ENCODE peak calls at places on chromosomes 13 and 19, in eight cellular contexts. W is astrocyte; Z is fibroblast of lung; I is GM23248; K is IMR-90; N is CD4-positive, alpha-beta T cell; J is hepatocyte; O is mesendoderm. B is an unnamed sample.
A peak's percentile ranks its signal among the peaks of the same experiment; 100 is the strongest.

GRCh38 chr13:80276371-80277289 is 64.3 kb downstream of the SPRY2 start:
- DNase-seq in W (peak; percentile 71), Z (no peak), I (peak; percentile 27), K (peak; percentile 23), N (no peak), J (no peak), O (peak; percentile 45), B (peak; percentile 15)

GRCh38 chr13:61600360-61601033 is 184.8 kb upstream of the PCDH20 start:
- DNase-seq in W (no peak), Z (no peak), I (no peak), K (no peak), N (no peak), J (no peak), O (no peak), B (no peak)

GRCh38 chr13:104823709-104824108 is 1711.8 kb downstream of the EFNB2 start:
- DNase-seq in W (no peak), Z (no peak), I (no peak), K (no peak), N (no peak), J (no peak), O (no peak), B (no peak)

GRCh38 chr13:23715762-23716235 is 145.6 kb downstream of the TNFRSF19 start:
- DNase-seq in W (no peak), Z (no peak), I (peak; percentile 13), K (no peak), N (no peak), J (peak; percentile 31), O (peak; percentile 72), B (no peak)

GRCh38 chr13:53010374-53011105 is 18.1 kb upstream of the OLFM4 start:
- DNase-seq in W (no peak), Z (no peak), I (no peak), K (no peak), N (no peak), J (peak; percentile 46), O (no peak), B (peak; percentile 30)

GRCh38 chr13:33797622-33798021 is 20.3 kb upstream of the RFC3 start:
- DNase-seq in W (peak; percentile 36), Z (peak; percentile 36), I (peak; percentile 45), K (no peak), N (no peak), J (no peak), O (no peak), B (no peak)

GRCh38 chr19:33394006-33394722 is 20.7 kb downstream of the CEBPG start:
- DNase-seq in W (peak; percentile 68), Z (peak; percentile 82), I (peak; percentile 95), K (peak; percentile 69), N (no peak), J (no peak), O (no peak), B (peak; percentile 92)

GRCh38 chr13:93361703-93362102 is 135.1 kb downstream of the GPC6 start:
- DNase-seq in W (no peak), Z (peak; percentile 13), I (no peak), K (peak; percentile 21), N (no peak), J (peak; percentile 16), O (no peak), B (no peak)

GRCh38 chr13:77732287-77732686 is 34.8 kb downstream of the SLAIN1 start:
- DNase-seq in W (no peak), Z (no peak), I (no peak), K (no peak), N (no peak), J (no peak), O (no peak), B (no peak)

GRCh38 chr13:57311009-57311586 is 144.1 kb downstream of the PRR20E start:
- DNase-seq in W (no peak), Z (no peak), I (no peak), K (no peak), N (no peak), J (no peak), O (peak; percentile 47), B (no peak)

GRCh38 chr13:110442946-110443632 is 118.4 kb downstream of the RAB20 start:
- DNase-seq in W (peak; percentile 41), Z (peak; percentile 68), I (peak; percentile 70), K (peak; percentile 75), N (no peak), J (no peak), O (no peak), B (no peak)

GRCh38 chr19:1079566-1080111 is 12.7 kb downstream of the ARHGAP45 start:
- DNase-seq in W (no peak), Z (no peak), I (no peak), K (no peak), N (peak; percentile 72), J (no peak), O (no peak), B (no peak)

GRCh38 chr19:32550666-32551065 is 30.3 kb upstream of the PDCD5 start:
- DNase-seq in W (no peak), Z (no peak), I (no peak), K (no peak), N (no peak), J (no peak), O (no peak), B (no peak)

GRCh38 chr19:55249841-55250240 is 9.0 kb downstream of the PPP6R1 start:
- DNase-seq in W (no peak), Z (no peak), I (no peak), K (no peak), N (no peak), J (no peak), O (no peak), B (no peak)

DNA sequence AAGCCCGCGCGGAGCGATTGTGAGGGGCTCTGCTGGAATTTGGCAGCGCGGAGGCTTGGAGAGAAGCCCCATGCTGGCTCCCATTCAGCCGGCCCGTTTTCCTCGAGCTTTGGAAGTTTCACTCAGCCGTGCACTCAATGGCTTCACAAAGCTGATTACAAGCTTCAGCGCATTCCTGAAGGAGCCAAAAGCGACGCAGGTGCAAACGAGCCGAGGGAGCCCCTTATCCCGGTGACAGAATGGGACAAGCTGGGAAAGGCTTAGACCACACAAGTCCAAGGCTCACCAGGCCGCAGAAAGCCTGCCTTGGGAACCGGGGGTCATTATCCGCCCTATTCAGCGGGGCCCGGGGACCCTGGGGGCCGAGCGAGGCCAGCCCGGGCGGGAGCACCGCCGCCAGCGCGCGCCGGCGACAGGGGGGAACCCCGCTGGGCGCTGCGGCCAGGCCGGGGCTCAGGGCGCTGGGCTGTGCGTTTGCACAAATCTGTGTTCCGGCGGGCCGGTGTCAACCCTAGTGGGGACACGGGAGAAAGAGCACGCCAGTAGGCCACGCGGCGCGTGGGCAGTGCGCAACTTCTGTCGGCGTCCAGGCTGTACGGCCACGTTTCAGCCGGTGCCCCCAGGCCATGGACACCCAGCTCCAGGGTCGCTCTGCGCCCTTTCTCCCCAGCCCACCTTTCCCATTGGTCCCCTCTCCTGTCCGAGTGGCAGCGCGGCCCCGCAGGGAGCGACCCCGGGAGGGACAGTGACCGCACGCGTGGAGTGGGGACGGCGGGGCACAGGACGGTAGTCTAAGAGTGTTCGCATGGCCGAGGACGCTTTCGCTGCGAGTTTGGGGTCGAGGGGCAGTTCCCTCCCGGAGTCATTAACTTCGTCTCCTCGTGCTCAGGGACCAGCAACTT is 37.3 kb downstream of the SOX1 start:
- DNase-seq in W (no peak), Z (no peak), I (no peak), K (no peak), N (no peak), J (no peak), O (peak; percentile 72), B (no peak)
- H3K27me3 ChIP-seq in W (peaks cover 26% of the 10 kb centered on the region), Z (no peaks in the 10 kb centered on the region), I (peaks cover 11% of the 10 kb centered on the region), K (no peaks in the 10 kb centered on the region), N (peaks cover 66% of the 10 kb centered on the region), J (peaks cover 99% of the 10 kb centered on the region), O (peaks cover 55% of the 10 kb centered on the region), B (peaks cover 14% of the 10 kb centered on the region)

GRCh38 chr19:41626877-41627276 is at the start of gene CEACAM4:
- DNase-seq in W (no peak), Z (no peak), I (no peak), K (no peak), N (no peak), J (no peak), O (no peak), B (no peak)
- H3K27me3 ChIP-seq in W (no peaks in the 10 kb centered on the region), Z (no peaks in the 10 kb centered on the region), I (peaks cover 15% of the 10 kb centered on the region), K (peaks cover 2% of the 10 kb centered on the region), N (peaks cover 16% of the 10 kb centered on the region), J (no peaks in the 10 kb centered on the region), O (no peaks in the 10 kb centered on the region), B (peaks cover 3% of the 10 kb centered on the region)

GRCh38 chr19:2981898-2982297 is 4.5 kb downstream of the TLE6 start:
- DNase-seq in W (no peak), Z (no peak), I (no peak), K (no peak), N (no peak), J (no peak), O (no peak), B (no peak)
- H3K27me3 ChIP-seq in W (peaks cover 7% of the 10 kb centered on the region), Z (peaks cover 4% of the 10 kb centered on the region), I (no peaks in the 10 kb centered on the region), K (peaks cover 3% of the 10 kb centered on the region), N (no peaks in the 10 kb centered on the region), J (no peaks in the 10 kb centered on the region), O (peaks cover 2% of the 10 kb centered on the region), B (no peaks in the 10 kb centered on the region)

GRCh38 chr13:20151016-20151415 is 9.8 kb downstream of the GJA3 start:
- DNase-seq in W (no peak), Z (no peak), I (no peak), K (no peak), N (no peak), J (no peak), O (no peak), B (no peak)
- H3K27me3 ChIP-seq in W (peaks cover 40% of the 10 kb centered on the region), Z (peaks cover 13% of the 10 kb centered on the region), I (no peaks in the 10 kb centered on the region), K (peaks cover 8% of the 10 kb centered on the region), N (peaks cover 4% of the 10 kb centered on the region), J (peaks cover 15% of the 10 kb centered on the region), O (no peaks in the 10 kb centered on the region), B (no peaks in the 10 kb centered on the region)

GRCh38 chr19:3781603-3782002 is 4.6 kb downstream of the MATK start:
- DNase-seq in W (no peak), Z (no peak), I (no peak), K (no peak), N (no peak), J (no peak), O (no peak), B (no peak)
- H3K27me3 ChIP-seq in W (peaks cover 7% of the 10 kb centered on the region), Z (peaks cover 2% of the 10 kb centered on the region), I (peaks cover 12% of the 10 kb centered on the region), K (peaks cover 16% of the 10 kb centered on the region), N (no peaks in the 10 kb centered on the region), J (peaks cover 24% of the 10 kb centered on the region), O (peaks cover 13% of the 10 kb centered on the region), B (peaks cover 2% of the 10 kb centered on the region)

B was measured in MG63.